ENCODE peak calls at places on chromosomes 7 and 10, in four cellular contexts. O is activated CD8-positive, alpha-beta memory T cell treated with anti-CD3 and anti-CD28 coated beads for 4 hours; D is GM20000; R is hepatocyte. K is an unnamed sample.

GRCh38 chr10:124072106-124072505 is 21.3 kb downstream of the CHST15 start:
- DNase-seq in O (no peak), D (no peak), R (no peak), K (no peak)

GRCh38 chr10:124419635-124420034 is 912 bp upstream of the OAT start:
- DNase-seq in O (no peak), D (no peak), R (no peak), K (no peak)

GRCh38 chr10:74643586-74643956 is 182.8 kb upstream of the KAT6B start:
- DNase-seq in O (no peak), D (no peak), R (no peak), K (no peak)

GRCh38 chr10:101779544-101780186 is 3.6 kb downstream of the NPM3 start:
- DNase-seq in O (peak), D (peak), R (peak), K (peak)

GRCh38 chr7:51278797-51279196 is 37.8 kb downstream of the COBL start:
- DNase-seq in O (no peak), D (no peak), R (no peak), K (no peak)

GRCh38 chr7:158109364-158110033 is 478.1 kb downstream of the PTPRN2 start:
- DNase-seq in O (no peak), D (no peak), R (no peak), K (no peak)

GRCh38 chr10:17138450-17139062 is 8.9 kb upstream of the CUBN start:
- DNase-seq in O (no peak), D (no peak), R (no peak), K (no peak)

GRCh38 chr7:31432831-31433340 is 81.0 kb upstream of the ITPRID1 start:
- DNase-seq in O (no peak), D (no peak), R (no peak), K (no peak)

GRCh38 chr10:103881420-103882284 is 26.3 kb upstream of the SH3PXD2A start:
- DNase-seq in O (no peak), D (no peak), R (no peak), K (no peak)

GRCh38 chr10:104209575-104210198 is 22.5 kb downstream of the CFAP43 start:
- DNase-seq in O (no peak), D (peak), R (peak), K (peak)

GRCh38 chr10:48694371-48695030 is 9.8 kb downstream of the WDFY4 start:
- DNase-seq in O (no peak), D (no peak), R (no peak), K (no peak)

GRCh38 chr7:103937680-103938079 is 51.8 kb downstream of the RELN start:
- DNase-seq in O (no peak), D (no peak), R (no peak), K (no peak)

GRCh38 chr10:111716032-111716431 is 467.5 kb downstream of the GPAM start:
- DNase-seq in O (no peak), D (no peak), R (no peak), K (no peak)

GRCh38 chr10:119269737-119270136 is 62.4 kb downstream of the GRK5 start:
- DNase-seq in O (no peak), D (no peak), R (no peak), K (no peak)

GRCh38 chr10:11042375-11042774 is 24.7 kb downstream of the CELF2 start:
- DNase-seq in O (no peak), D (no peak), R (no peak), K (no peak)

GRCh38 chr7:26696161-26696560 is 168.2 kb downstream of the SKAP2 start:
- DNase-seq in O (no peak), D (no peak), R (no peak), K (no peak)

GRCh38 chr10:34816067-34817002 is 1.2 kb upstream of the PARD3 start:
- DNase-seq in O (no peak), D (peak), R (peak), K (peak)

GRCh38 chr7:340979-341694 is 51.2 kb downstream of the FOXL3 start:
- DNase-seq in O (no peak), D (no peak), R (no peak), K (no peak)

GRCh38 chr7:31253486-31253885 is 87.0 kb downstream of the NEUROD6 start:
- DNase-seq in O (no peak), D (no peak), R (no peak), K (no peak)

GRCh38 chr7:28002638-28003037 is 178.0 kb downstream of the JAZF1 start:
- DNase-seq in O (no peak), D (no peak), R (peak), K (no peak)

GRCh38 chr10:24382596-24382978 is 173.6 kb downstream of the KIAA1217 start:
- DNase-seq in O (no peak), D (peak), R (no peak), K (no peak)

GRCh38 chr7:98474558-98474957 is 73.7 kb upstream of the BAIAP2L1 start:
- DNase-seq in O (no peak), D (no peak), R (no peak), K (no peak)

GRCh38 chr7:1579481-1580421 is 9.9 kb upstream of the PSMG3 start:
- DNase-seq in O (peak), D (peak), R (peak), K (peak)

GRCh38 chr10:116287906-116288501 is 15.0 kb upstream of the GFRA1 start:
- DNase-seq in O (no peak), D (no peak), R (peak), K (peak)

GRCh38 chr10:16441106-16441850 is 4.5 kb downstream of the PTER start:
- DNase-seq in O (no peak), D (no peak), R (no peak), K (no peak)

GRCh38 chr7:18610331-18610948 is 114.9 kb downstream of the HDAC9 start:
- DNase-seq in O (no peak), D (peak), R (peak), K (peak)

GRCh38 chr7:133591704-133592340 is 338.9 kb downstream of the EXOC4 start:
- DNase-seq in O (no peak), D (no peak), R (no peak), K (no peak)

GRCh38 chr7:33968591-33968990 is 63.3 kb downstream of the BMPER start:
- DNase-seq in O (no peak), D (no peak), R (no peak), K (no peak)

GRCh38 chr7:4238861-4239260 is 443.2 kb upstream of the FOXK1 start:
- DNase-seq in O (no peak), D (no peak), R (no peak), K (no peak)

GRCh38 chr10:93397020-93397419 is 85.1 kb downstream of the MYOF start:
- DNase-seq in O (no peak), D (no peak), R (no peak), K (no peak)